ENCODE peak calls at places on chromosomes 16 and 17, in four cellular contexts. S, M, U and H are unnamed samples.

GRCh38 chr17:21373034-21373433 is 3.1 kb upstream of the KCNJ12 start:
- DNase-seq in S (no peak), M (no peak), U (no peak), H (no peak)

GRCh38 chr17:77734371-77735050 is 224.0 kb upstream of the TNRC6C start:
- DNase-seq in S (no peak), M (peak), U (peak), H (peak)

GRCh38 chr16:80693553-80693952 is 110.8 kb downstream of the CDYL2 start:
- DNase-seq in S (peak), M (no peak), U (no peak), H (no peak)

GRCh38 chr17:4509923-4510614 is 11.4 kb downstream of the SPNS2 start:
- DNase-seq in S (no peak), M (no peak), U (no peak), H (no peak)

GRCh38 chr17:17063546-17064122 is 21.4 kb downstream of the MPRIP start:
- DNase-seq in S (no peak), M (no peak), U (peak), H (no peak)

GRCh38 chr17:72735602-72736001 is 356.9 kb downstream of the SLC39A11 start:
- DNase-seq in S (no peak), M (no peak), U (no peak), H (no peak)

GRCh38 chr17:17151541-17151940 is 54.6 kb downstream of the PLD6 start:
- DNase-seq in S (no peak), M (no peak), U (no peak), H (no peak)

GRCh38 chr17:1111599-1112443 is 68.0 kb downstream of the ABR start:
- DNase-seq in S (no peak), M (peak), U (no peak), H (no peak)

GRCh38 chr17:34171245-34171818 is 83.8 kb upstream of the CCL2 start:
- DNase-seq in S (peak), M (peak), U (no peak), H (peak)

GRCh38 chr17:43829738-43830137 is 3.2 kb downstream of the MPP3 start:
- DNase-seq in S (no peak), M (no peak), U (no peak), H (no peak)

GRCh38 chr17:19654901-19655300 is 6.3 kb downstream of the ALDH3A2 start:
- DNase-seq in S (no peak), M (no peak), U (no peak), H (no peak)

GRCh38 chr17:77471984-77472836 is 331.4 kb downstream of the SEC14L1 start:
- DNase-seq in S (no peak), M (peak), U (peak), H (no peak)

GRCh38 chr16:51698647-51699046 is 547.6 kb upstream of the SALL1 start:
- DNase-seq in S (no peak), M (no peak), U (no peak), H (no peak)

GRCh38 chr17:66152756-66153155 is 39.2 kb downstream of the CEP112 start:
- DNase-seq in S (no peak), M (no peak), U (no peak), H (no peak)

GRCh38 chr17:7705269-7706255 is 560 bp downstream of the EFNB3 start:
- DNase-seq in S (no peak), M (no peak), U (no peak), H (peak)

GRCh38 chr16:10552998-10553491 is 27.4 kb downstream of the EMP2 start:
- DNase-seq in S (peak), M (no peak), U (no peak), H (no peak)

GRCh38 chr17:79504181-79504605 is 106.7 kb downstream of the RBFOX3 start:
- DNase-seq in S (no peak), M (no peak), U (no peak), H (no peak)

GRCh38 chr17:80441133-80441578 is 26.2 kb downstream of the ENDOV start:
- DNase-seq in S (no peak), M (no peak), U (no peak), H (peak)

GRCh38 chr16:29645699-29646187 is 17.3 kb upstream of the SPN start:
- DNase-seq in S (no peak), M (no peak), U (no peak), H (no peak)

GRCh38 chr17:66343531-66344078 is 41.2 kb downstream of the PRKCA start:
- DNase-seq in S (no peak), M (no peak), U (no peak), H (no peak)

GRCh38 chr16:81996664-81997529 is 14.4 kb downstream of the SDR42E1 start:
- DNase-seq in S (no peak), M (no peak), U (no peak), H (no peak)

GRCh38 chr17:67212716-67213417 is 32.1 kb downstream of the HELZ start:
- DNase-seq in S (no peak), M (no peak), U (no peak), H (no peak)

GRCh38 chr17:78430892-78431691 is 52.6 kb downstream of the PGS1 start:
- DNase-seq in S (no peak), M (no peak), U (no peak), H (no peak)

GRCh38 chr16:79411357-79411756 is 189.2 kb downstream of the MAF start:
- DNase-seq in S (no peak), M (no peak), U (no peak), H (no peak)

GRCh38 chr16:85588562-85589503 is 24.3 kb upstream of the GSE1 start:
- DNase-seq in S (no peak), M (no peak), U (no peak), H (no peak)

GRCh38 chr16:4825196-4825595 is 21.9 kb downstream of the GLYR1 start:
- DNase-seq in S (no peak), M (no peak), U (no peak), H (no peak)

GRCh38 chr16:21166561-21166961 is 8.1 kb downstream of the LDAF1 start:
- DNase-seq in S (no peak), M (no peak), U (no peak), H (peak)

GRCh38 chr17:77178050-77178449 is 37.3 kb downstream of the SEC14L1 start:
- DNase-seq in S (no peak), M (no peak), U (no peak), H (no peak)